ENCODE peak calls at places on chromosomes 2 and 18, in ten cellular contexts. W is tibial artery, N is fibroblast of mammary gland, D is WTC11, M is astrocyte of the spinal cord, G is RWPE1, E is body of pancreas, Y is fibroblast of pulmonary artery, C is fibroblast of lung, H is left ventricle myocardium inferior. S is an unnamed sample.

GRCh38 chr18:13216732-13217465 is 1.7 kb upstream of the LDLRAD4 start:
- DNase-seq in W (peak), N (no peak), D (peak), M (no peak), G (no peak), E (peak), Y (no peak), C (no peak), H (peak), S (peak)

GRCh38 chr2:221571108-221571390 is 1.1 kb downstream of the EPHA4 start:
- DNase-seq in W (no peak), N (peak), D (no peak), M (no peak), G (no peak), E (no peak), Y (peak), C (peak), H (no peak), S (peak)

GRCh38 chr18:76461148-76461547 is 33.9 kb downstream of the ZNF516 start:
- DNase-seq in W (no peak), N (no peak), D (no peak), M (no peak), G (no peak), E (no peak), Y (no peak), C (no peak), H (no peak), S (no peak)

GRCh38 chr18:52408800-52409302 is 68.9 kb downstream of the DCC start:
- DNase-seq in W (no peak), N (no peak), D (no peak), M (no peak), G (no peak), E (no peak), Y (no peak), C (no peak), H (no peak), S (no peak)

GRCh38 chr2:48131503-48132293 is 225.4 kb upstream of the FBXO11 start:
- DNase-seq in W (no peak), N (peak), D (no peak), M (peak), G (no peak), E (no peak), Y (peak), C (peak), H (no peak), S (no peak)

GRCh38 chr2:200258881-200259576 is 47.5 kb upstream of the SPATS2L start:
- DNase-seq in W (no peak), N (peak), D (no peak), M (no peak), G (no peak), E (peak), Y (peak), C (no peak), H (no peak), S (no peak)

GRCh38 chr2:86011449-86011941 is 94.2 kb downstream of the POLR1A start:
- DNase-seq in W (peak), N (no peak), D (no peak), M (no peak), G (no peak), E (no peak), Y (no peak), C (no peak), H (no peak), S (peak)

GRCh38 chr2:70214958-70215357 is 24.1 kb upstream of the C2orf42 start:
- DNase-seq in W (no peak), N (peak), D (no peak), M (peak), G (no peak), E (no peak), Y (peak), C (peak), H (no peak), S (no peak)

GRCh38 chr2:96873651-96874096 is 3.8 kb upstream of the SEMA4C start:
- DNase-seq in W (peak), N (no peak), D (no peak), M (no peak), G (no peak), E (no peak), Y (no peak), C (no peak), H (peak), S (no peak)

GRCh38 chr18:77114070-77114563 is 18.5 kb downstream of the MBP start:
- DNase-seq in W (no peak), N (no peak), D (no peak), M (no peak), G (no peak), E (no peak), Y (no peak), C (no peak), H (no peak), S (no peak)

GRCh38 chr18:45527891-45528290 is 87.4 kb upstream of the SLC14A2 start:
- DNase-seq in W (no peak), N (no peak), D (no peak), M (no peak), G (no peak), E (no peak), Y (no peak), C (no peak), H (no peak), S (no peak)

GRCh38 chr18:45526120-45526841 is 89.0 kb upstream of the SLC14A2 start:
- DNase-seq in W (no peak), N (peak), D (no peak), M (peak), G (no peak), E (no peak), Y (peak), C (peak), H (no peak), S (no peak)

DNA sequence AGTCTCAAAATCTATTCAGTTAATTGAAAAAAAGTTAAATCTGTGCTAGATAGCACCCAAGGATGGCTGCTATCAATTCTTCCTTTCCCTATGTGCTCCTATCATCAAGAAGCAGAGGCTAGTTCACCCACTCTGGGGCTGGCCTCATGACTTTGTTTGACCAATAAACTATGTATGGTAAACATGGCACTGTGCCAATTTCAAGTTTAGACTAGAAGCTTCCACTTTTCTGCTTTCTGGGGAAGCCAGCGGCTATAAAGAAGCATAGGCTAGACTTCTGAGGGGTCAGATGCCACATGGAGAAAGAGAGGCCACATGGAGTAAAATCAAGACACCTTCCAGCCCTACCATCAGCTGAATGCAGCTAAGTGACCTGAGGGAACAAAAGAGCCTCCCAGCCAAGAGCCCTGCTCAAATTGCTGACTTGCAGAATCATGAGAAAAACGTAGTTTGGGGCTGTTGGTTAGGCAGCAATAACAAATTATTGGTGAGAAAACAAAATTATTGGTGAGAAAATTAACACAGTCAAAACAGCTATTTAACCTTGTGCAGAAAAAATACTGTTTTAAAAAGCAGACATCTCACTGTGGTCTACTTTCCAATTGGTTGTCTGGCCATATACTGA is 86.5 kb upstream of the SLC14A2 start:
- DNase-seq in W (no peak), N (no peak), D (no peak), M (no peak), G (no peak), E (no peak), Y (no peak), C (peak), H (no peak), S (no peak)
- TF ChIP-seq CTCF in W (no peak), N (no peak), D (no peak), M (no peak), G (no peak), E (no peak), Y (no peak), C (no peak), H (no peak), S (no peak)

GRCh38 chr18:5604778-5605177 is 61.0 kb upstream of the EPB41L3 start:
- DNase-seq in W (no peak), N (no peak), D (no peak), M (no peak), G (no peak), E (no peak), Y (no peak), C (no peak), H (no peak), S (no peak)
- TF ChIP-seq CTCF in W (no peak), N (peak), D (no peak), M (peak), G (no peak), E (no peak), Y (no peak), C (no peak), H (no peak), S (no peak)

DNA sequence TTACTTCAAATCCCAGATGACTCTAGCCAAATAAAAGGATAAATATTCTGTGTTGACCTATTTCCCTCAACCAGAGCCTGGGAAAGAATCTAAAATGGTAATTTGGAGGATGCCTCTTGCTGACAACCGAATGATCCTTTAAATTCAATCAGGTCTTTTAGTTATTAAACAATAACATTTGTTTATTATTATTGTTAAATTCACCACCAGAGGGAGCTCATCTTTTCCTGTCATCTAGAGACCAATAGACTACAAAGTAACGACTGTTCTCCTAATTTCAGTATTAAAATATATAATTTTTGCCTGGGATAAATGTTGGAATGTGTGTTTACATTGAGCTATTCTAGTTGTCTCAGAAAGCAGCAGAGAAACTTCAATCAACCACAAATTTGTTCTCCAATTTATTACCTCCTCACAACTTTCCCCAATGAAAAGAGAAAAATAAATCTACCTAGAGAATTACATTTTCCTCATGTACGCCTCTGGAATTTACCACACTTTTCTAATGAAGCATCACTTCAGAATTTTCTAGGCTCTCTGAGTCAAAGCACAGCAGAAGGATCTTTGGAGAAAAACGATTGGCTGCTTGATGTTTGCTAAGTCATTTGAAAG is 142.7 kb downstream of the SCG2 start:
- DNase-seq in W (no peak), N (peak), D (no peak), M (peak), G (peak), E (no peak), Y (peak), C (peak), H (no peak), S (no peak)
- TF ChIP-seq CTCF in W (peak), N (peak), D (peak), M (peak), G (no peak), E (peak), Y (peak), C (peak), H (peak), S (peak)

GRCh38 chr2:83972123-83972522 is 487.0 kb downstream of the SUCLG1 start:
- DNase-seq in W (no peak), N (no peak), D (no peak), M (no peak), G (peak), E (no peak), Y (peak), C (no peak), H (no peak), S (no peak)

GRCh38 chr2:83970262-83970929 is 488.7 kb downstream of the SUCLG1 start:
- DNase-seq in W (no peak), N (no peak), D (no peak), M (no peak), G (no peak), E (no peak), Y (no peak), C (no peak), H (no peak), S (no peak)

GRCh38 chr2:83971547-83971946 is 487.5 kb downstream of the SUCLG1 start:
- DNase-seq in W (no peak), N (no peak), D (no peak), M (no peak), G (no peak), E (no peak), Y (peak), C (no peak), H (no peak), S (no peak)

GRCh38 chr2:83969085-83969484 is 490.0 kb downstream of the SUCLG1 start:
- DNase-seq in W (no peak), N (no peak), D (no peak), M (no peak), G (no peak), E (no peak), Y (no peak), C (no peak), H (no peak), S (no peak)

DNA sequence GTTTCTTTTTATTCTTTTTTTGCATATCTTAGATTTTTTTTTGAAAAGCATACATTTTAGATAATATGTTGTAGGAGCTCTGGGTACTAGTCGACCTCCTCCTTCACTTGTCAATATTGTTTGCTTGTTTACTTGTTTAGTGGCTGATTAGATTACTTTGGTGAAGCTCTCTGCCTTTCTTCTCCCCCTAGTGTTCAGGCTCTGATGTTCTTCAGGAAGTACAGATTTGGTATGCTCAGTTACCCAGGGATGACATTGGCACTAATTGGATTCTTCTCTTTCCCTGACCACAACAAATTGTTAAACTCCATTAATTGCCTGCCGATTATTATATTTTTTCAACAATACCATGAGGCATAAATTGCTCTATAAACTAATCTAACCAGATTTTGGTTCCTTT is 491.2 kb downstream of the SUCLG1 start:
- DNase-seq in W (no peak), N (no peak), D (no peak), M (no peak), G (no peak), E (no peak), Y (no peak), C (no peak), H (no peak), S (no peak)
- TF ChIP-seq CTCF in W (no peak), N (no peak), D (no peak), M (no peak), G (no peak), E (no peak), Y (peak), C (no peak), H (no peak), S (no peak)

GRCh38 chr2:232365621-232366321 is 12.8 kb upstream of the ALPP start:
- DNase-seq in W (peak), N (no peak), D (peak), M (peak), G (no peak), E (no peak), Y (peak), C (no peak), H (no peak), S (no peak)
- TF ChIP-seq CTCF in W (no peak), N (peak), D (peak), M (peak), G (no peak), E (peak), Y (peak), C (peak), H (peak), S (peak)

GRCh38 chr2:63590621-63591408 is 2.1 kb downstream of the MDH1 start:
- DNase-seq in W (no peak), N (peak), D (no peak), M (no peak), G (no peak), E (no peak), Y (no peak), C (peak), H (no peak), S (peak)

GRCh38 chr2:63598971-63599370 is 10.2 kb downstream of the MDH1 start:
- DNase-seq in W (no peak), N (no peak), D (no peak), M (no peak), G (no peak), E (no peak), Y (no peak), C (no peak), H (no peak), S (no peak)

GRCh38 chr2:63591566-63592175 is 2.9 kb downstream of the MDH1 start:
- DNase-seq in W (no peak), N (no peak), D (no peak), M (no peak), G (no peak), E (no peak), Y (no peak), C (no peak), H (no peak), S (no peak)

GRCh38 chr2:63596487-63596886 is 7.7 kb downstream of the MDH1 start:
- DNase-seq in W (no peak), N (no peak), D (no peak), M (no peak), G (no peak), E (no peak), Y (no peak), C (no peak), H (no peak), S (no peak)

DNA sequence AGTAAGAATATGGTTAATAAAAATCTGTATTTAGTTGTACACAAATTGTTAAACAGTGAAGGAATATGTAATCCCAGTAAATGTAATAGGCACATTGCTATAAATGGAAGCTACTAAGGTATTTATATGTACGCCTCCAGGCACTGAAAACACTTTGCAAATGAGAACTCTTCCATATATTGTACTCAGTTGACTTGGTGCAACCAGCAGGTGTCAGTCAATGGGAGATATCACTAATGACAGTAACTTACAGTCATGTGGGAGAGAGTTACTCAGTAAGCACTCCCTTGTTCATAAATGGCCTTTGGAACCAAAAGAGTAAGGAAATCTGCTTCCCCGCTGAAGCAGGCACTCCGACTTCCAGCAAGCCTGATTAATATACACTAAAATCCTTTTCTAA is 5.9 kb downstream of the MDH1 start:
- DNase-seq in W (no peak), N (no peak), D (no peak), M (no peak), G (no peak), E (no peak), Y (no peak), C (no peak), H (no peak), S (no peak)
- TF ChIP-seq CTCF in W (no peak), N (no peak), D (no peak), M (no peak), G (no peak), E (no peak), Y (no peak), C (no peak), H (no peak), S (no peak)

GRCh38 chr2:118312963-118313756 is 224.9 kb downstream of the INSIG2 start:
- DNase-seq in W (no peak), N (peak), D (peak), M (no peak), G (no peak), E (no peak), Y (no peak), C (no peak), H (no peak), S (no peak)

GRCh38 chr2:118307864-118308263 is 219.6 kb downstream of the INSIG2 start:
- DNase-seq in W (no peak), N (no peak), D (no peak), M (no peak), G (no peak), E (no peak), Y (no peak), C (no peak), H (no peak), S (no peak)

GRCh38 chr2:118309201-118310015 is 221.1 kb downstream of the INSIG2 start:
- DNase-seq in W (no peak), N (peak), D (no peak), M (no peak), G (no peak), E (no peak), Y (no peak), C (peak), H (no peak), S (no peak)

GRCh38 chr2:118310878-118311442 is 222.7 kb downstream of the INSIG2 start:
- DNase-seq in W (no peak), N (peak), D (peak), M (peak), G (no peak), E (no peak), Y (no peak), C (peak), H (no peak), S (peak)

DNA sequence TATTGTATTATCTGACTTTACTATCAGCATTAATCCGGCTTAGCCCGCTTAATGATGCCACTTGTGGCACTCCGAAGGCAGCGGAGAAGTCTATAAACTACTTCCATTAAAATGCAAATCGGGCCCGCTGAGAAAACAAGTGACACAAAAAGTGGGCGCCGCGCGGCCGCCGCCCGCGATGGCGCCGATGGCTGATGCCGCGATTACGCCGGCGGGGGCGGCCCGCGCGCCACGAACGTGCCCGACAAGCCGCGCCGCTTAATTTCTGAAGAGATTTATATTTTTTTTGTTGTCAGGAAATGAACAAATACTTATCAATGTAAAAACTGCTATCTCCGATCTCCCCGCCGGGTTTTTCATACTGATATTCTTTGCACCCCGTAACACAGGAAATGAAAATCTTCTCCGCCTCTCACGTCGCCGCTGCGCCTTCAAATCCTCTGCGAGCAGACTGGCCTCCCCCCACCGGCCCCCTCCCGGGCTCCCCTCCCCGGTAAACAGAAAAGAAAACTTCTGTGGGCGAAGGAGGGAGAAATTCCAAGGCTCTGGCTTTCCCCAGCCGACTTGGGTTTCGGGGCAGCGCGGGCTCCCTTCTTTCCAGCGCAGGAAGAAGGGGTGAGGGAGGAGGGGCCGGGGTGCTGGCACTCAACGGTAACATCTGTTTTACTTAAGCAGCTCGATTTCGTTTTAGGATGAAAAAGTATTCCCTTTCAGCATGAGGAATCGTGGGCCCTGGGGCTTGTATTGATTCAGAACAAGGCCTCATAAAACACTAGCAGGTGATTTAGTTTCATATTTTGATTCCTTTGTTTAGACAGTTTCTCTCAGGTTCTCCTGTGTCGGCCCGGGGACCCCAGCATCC is 222.0 kb downstream of the INSIG2 start:
- DNase-seq in W (no peak), N (peak), D (peak), M (peak), G (peak), E (peak), Y (peak), C (peak), H (no peak), S (peak)
- TF ChIP-seq CTCF in W (no peak), N (no peak), D (no peak), M (no peak), G (no peak), E (no peak), Y (no peak), C (no peak), H (no peak), S (no peak)

GRCh38 chr2:8956789-8957188 is 46.7 kb downstream of the MBOAT2 start:
- DNase-seq in W (no peak), N (no peak), D (no peak), M (no peak), G (no peak), E (no peak), Y (no peak), C (no peak), H (no peak), S (no peak)
- TF ChIP-seq CTCF in W (no peak), N (peak), D (no peak), M (no peak), G (no peak), E (no peak), Y (peak), C (peak), H (peak), S (no peak)

GRCh38 chr18:59358611-59359575 is at the start of gene LMAN1:
- DNase-seq in W (peak), N (peak), D (peak), M (peak), G (peak), E (peak), Y (peak), C (peak), H (peak), S (peak)
- TF ChIP-seq CTCF in W (no peak), N (no peak), D (no peak), M (no peak), G (no peak), E (no peak), Y (no peak), C (no peak), H (no peak), S (no peak)

S was measured in colonic mucosa.